ENCODE peak calls at places on chromosomes 11 and 22, in eight cellular contexts. Q is HCT116, J is colonic mucosa, G is AG09319, N is D721Med, O is IMR-90, X is thoracic aorta, D is cardiac muscle cell. T is an unnamed sample.

GRCh38 chr11:94201004-94201465 is 72.4 kb downstream of the PANX1 start:
- DNase-seq in G (peak), Q (no peak), O (peak), X (no peak), J (no peak), N (no peak), D (no peak), T (peak)

GRCh38 chr11:66073669-66074068 is 3.6 kb downstream of the PACS1 start:
- DNase-seq in Q (no peak), X (no peak), N (no peak), O (no peak), D (no peak), G (no peak), J (no peak), T (no peak)

GRCh38 chr11:60816590-60817157 is 25.2 kb upstream of the CCDC86 start:
- DNase-seq in X (no peak), G (no peak), N (no peak), Q (no peak), D (no peak), O (no peak), J (no peak), T (no peak)

GRCh38 chr11:12053606-12054361 is 45.4 kb upstream of the DKK3 start:
- DNase-seq in D (no peak), G (peak), X (no peak), J (no peak), Q (no peak), O (peak), N (no peak), T (no peak)

GRCh38 chr11:101003468-101003867 is 126.1 kb downstream of the PGR start:
- DNase-seq in G (no peak), Q (peak), N (no peak), D (no peak), O (no peak), X (no peak), J (no peak), T (no peak)

GRCh38 chr22:26656896-26657851 is at the start of gene MIAT:
- DNase-seq in J (peak), Q (no peak), D (no peak), G (no peak), N (peak), O (peak), X (no peak), T (no peak)

GRCh38 chr11:22431074-22431473 is 92.9 kb downstream of the SLC17A6 start:
- DNase-seq in O (no peak), N (no peak), Q (no peak), G (no peak), X (no peak), D (no peak), J (no peak), T (no peak)

GRCh38 chr11:112968988-112969714 is 7.9 kb downstream of the NCAM1 start:
- DNase-seq in D (no peak), O (no peak), G (no peak), X (no peak), N (no peak), Q (no peak), J (no peak), T (no peak)

GRCh38 chr11:121964591-121964990 is 151.4 kb downstream of the BLID start:
- DNase-seq in X (no peak), D (no peak), N (no peak), O (peak), Q (no peak), G (no peak), J (no peak), T (peak)

GRCh38 chr11:61091373-61092279 is 10.7 kb upstream of the CD5 start:
- DNase-seq in J (no peak), X (no peak), N (no peak), G (no peak), O (peak), D (peak), Q (no peak), T (no peak)

GRCh38 chr11:9150501-9150900 is 59.1 kb upstream of the SCUBE2 start:
- DNase-seq in J (no peak), G (peak), O (peak), N (no peak), D (no peak), X (no peak), Q (no peak), T (peak)

GRCh38 chr22:44329179-44329796 is 16.5 kb upstream of the SHISAL1 start:
- DNase-seq in J (no peak), O (peak), N (no peak), D (no peak), Q (no peak), G (no peak), X (no peak), T (no peak)

GRCh38 chr11:92628401-92629292 is 340.8 kb upstream of the MTNR1B start:
- DNase-seq in N (no peak), X (no peak), G (no peak), O (peak), Q (no peak), J (no peak), D (no peak), T (peak)

GRCh38 chr22:37557321-37558001 is 2.8 kb upstream of the CDC42EP1 start:
- DNase-seq in Q (no peak), N (no peak), J (no peak), D (no peak), X (no peak), O (no peak), G (no peak), T (no peak)

GRCh38 chr22:39518124-39518786 is 2.1 kb upstream of the ATF4 start:
- DNase-seq in X (no peak), N (no peak), O (peak), D (no peak), Q (no peak), G (no peak), J (no peak), T (no peak)

GRCh38 chr11:72641900-72642814 is 32.1 kb downstream of the PDE2A start:
- DNase-seq in X (no peak), G (no peak), J (peak), N (peak), D (peak), O (no peak), Q (no peak), T (no peak)

GRCh38 chr11:22703040-22703439 is 36.6 kb downstream of the GAS2 start:
- DNase-seq in G (peak), J (peak), Q (peak), X (no peak), D (peak), O (peak), N (no peak), T (no peak)

GRCh38 chr22:48902983-48903650 is 924.6 kb downstream of the BRD1 start:
- DNase-seq in D (no peak), X (no peak), Q (no peak), J (no peak), O (no peak), N (no peak), G (no peak), T (no peak)

GRCh38 chr11:116527180-116527991 is 245.4 kb downstream of the BUD13 start:
- DNase-seq in G (no peak), Q (no peak), O (no peak), D (no peak), N (no peak), X (no peak), J (no peak), T (no peak)

GRCh38 chr11:70230840-70231710 is 28.0 kb downstream of the FADD start:
- DNase-seq in G (no peak), D (no peak), O (no peak), J (no peak), X (no peak), N (no peak), Q (no peak), T (no peak)

GRCh38 chr11:114441921-114442320 is 2.7 kb downstream of the REXO2 start:
- DNase-seq in N (no peak), O (no peak), G (no peak), Q (no peak), X (no peak), J (no peak), D (no peak), T (no peak)

GRCh38 chr11:90134420-90135003 is at the start of gene NAALAD2:
- DNase-seq in Q (no peak), G (no peak), D (peak), N (no peak), J (peak), O (peak), X (no peak), T (no peak)

GRCh38 chr11:123063396-123064267 is 1.7 kb upstream of the HSPA8 start:
- DNase-seq in N (no peak), X (no peak), D (no peak), J (peak), G (no peak), Q (no peak), O (peak), T (peak)

GRCh38 chr22:49853981-49854791 is 542 bp downstream of the ZBED4 start:
- DNase-seq in G (no peak), X (no peak), N (no peak), J (peak), Q (no peak), O (peak), D (peak), T (peak)

GRCh38 chr22:44307509-44308169 is 5.1 kb downstream of the SHISAL1 start:
- DNase-seq in G (no peak), O (peak), D (peak), Q (no peak), N (no peak), J (no peak), X (no peak), T (no peak)

GRCh38 chr22:25083414-25084166 is 116.1 kb upstream of the CRYBB3 start:
- DNase-seq in G (no peak), O (no peak), D (no peak), N (no peak), Q (no peak), J (no peak), X (no peak), T (no peak)

GRCh38 chr11:73473252-73473651 is 97.1 kb downstream of the RELT start:
- DNase-seq in O (no peak), D (no peak), X (no peak), N (no peak), G (no peak), Q (no peak), J (no peak), T (no peak)

GRCh38 chr11:97683733-97684132 is 1293.9 kb downstream of the JRKL start:
- DNase-seq in D (no peak), O (no peak), N (no peak), J (no peak), G (no peak), Q (no peak), X (no peak), T (no peak)

GRCh38 chr11:26112190-26112715 is 219.7 kb upstream of the ANO3 start:
- DNase-seq in O (no peak), Q (no peak), X (no peak), D (no peak), N (no peak), J (no peak), G (no peak), T (no peak)

GRCh38 chr22:25495286-25495685 is 69.2 kb upstream of the GRK3 start:
- DNase-seq in N (no peak), D (peak), X (no peak), Q (no peak), G (no peak), J (no peak), O (peak), T (no peak)

GRCh38 chr11:64609436-64610047 is 18.5 kb downstream of the SLC22A12 start:
- DNase-seq in G (no peak), Q (no peak), N (no peak), D (no peak), O (no peak), X (no peak), J (no peak), T (no peak)

GRCh38 chr11:27228891-27229290 is 134.1 kb downstream of the CCDC34 start:
- DNase-seq in Q (no peak), G (no peak), N (no peak), D (no peak), J (no peak), X (no peak), O (no peak), T (no peak)

GRCh38 chr11:95284057-95285052 is 53.4 kb upstream of the SESN3 start:
- DNase-seq in X (no peak), Q (no peak), D (no peak), G (no peak), J (no peak), N (no peak), O (no peak), T (no peak)

GRCh38 chr22:21657361-21658118 is 8.3 kb upstream of the PPIL2 start:
- DNase-seq in X (no peak), N (peak), O (peak), D (peak), J (peak), G (no peak), Q (peak), T (no peak)

DNA sequence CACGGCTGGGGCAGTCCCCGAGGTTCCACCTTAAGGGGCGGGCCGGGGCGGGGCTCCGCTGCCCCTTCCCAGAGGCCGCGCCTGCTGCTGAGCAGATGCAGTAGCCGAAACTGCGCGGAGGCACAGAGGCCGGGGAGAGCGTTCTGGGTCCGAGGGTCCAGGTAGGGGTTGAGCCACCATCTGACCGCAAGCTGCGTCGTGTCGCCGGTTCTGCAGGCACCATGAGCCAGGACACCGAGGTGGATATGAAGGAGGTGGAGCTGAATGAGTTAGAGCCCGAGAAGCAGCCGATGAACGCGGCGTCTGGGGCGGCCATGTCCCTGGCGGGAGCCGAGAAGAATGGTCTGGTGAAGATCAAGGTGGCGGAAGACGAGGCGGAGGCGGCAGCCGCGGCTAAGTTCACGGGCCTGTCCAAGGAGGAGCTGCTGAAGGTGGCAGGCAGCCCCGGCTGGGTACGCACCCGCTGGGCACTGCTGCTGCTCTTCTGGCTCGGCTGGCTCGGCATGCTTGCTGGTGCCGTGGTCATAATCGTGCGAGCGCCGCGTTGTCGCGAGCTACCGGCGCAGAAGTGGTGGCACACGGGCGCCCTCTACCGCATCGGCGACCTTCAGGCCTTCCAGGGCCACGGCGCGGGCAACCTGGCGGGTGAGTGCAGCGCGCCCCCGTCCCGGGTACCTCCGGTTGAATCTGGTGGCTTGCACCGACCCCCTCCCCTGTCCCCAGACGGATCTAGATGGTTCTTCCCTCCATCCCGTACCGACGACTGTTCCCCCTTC is at the start of gene SLC3A2:
- DNase-seq in Q (peak), O (peak), J (peak), D (peak), X (peak), N (peak), G (peak), T (peak)
- TF ChIP-seq CTCF in Q (peak), O (peak), J (peak), D (peak), X (peak), N (peak), G (peak), T (peak)

GRCh38 chr11:124920870-124921609 is 2.0 kb downstream of the HEPN1 start:
- DNase-seq in Q (no peak), J (peak), N (no peak), D (peak), O (peak), X (no peak), G (no peak), T (no peak)
- TF ChIP-seq CTCF in Q (no peak), J (no peak), N (no peak), D (no peak), O (peak), X (no peak), G (no peak), T (no peak)

GRCh38 chr11:74951241-74951640 is 2.2 kb downstream of the SPCS2 start:
- DNase-seq in G (no peak), X (no peak), J (no peak), N (no peak), D (no peak), Q (no peak), O (no peak), T (no peak)

GRCh38 chr11:74952752-74953151 is 3.7 kb downstream of the SPCS2 start:
- DNase-seq in Q (no peak), J (no peak), O (no peak), G (no peak), D (peak), N (no peak), X (no peak), T (no peak)

GRCh38 chr11:74956387-74956786 is 7.3 kb downstream of the SPCS2 start:
- DNase-seq in D (no peak), O (no peak), J (no peak), Q (no peak), X (no peak), N (no peak), G (no peak), T (no peak)

GRCh38 chr11:74954199-74954598 is 5.1 kb downstream of the SPCS2 start:
- DNase-seq in D (no peak), X (no peak), Q (no peak), N (no peak), O (no peak), G (no peak), J (no peak), T (no peak)

DNA sequence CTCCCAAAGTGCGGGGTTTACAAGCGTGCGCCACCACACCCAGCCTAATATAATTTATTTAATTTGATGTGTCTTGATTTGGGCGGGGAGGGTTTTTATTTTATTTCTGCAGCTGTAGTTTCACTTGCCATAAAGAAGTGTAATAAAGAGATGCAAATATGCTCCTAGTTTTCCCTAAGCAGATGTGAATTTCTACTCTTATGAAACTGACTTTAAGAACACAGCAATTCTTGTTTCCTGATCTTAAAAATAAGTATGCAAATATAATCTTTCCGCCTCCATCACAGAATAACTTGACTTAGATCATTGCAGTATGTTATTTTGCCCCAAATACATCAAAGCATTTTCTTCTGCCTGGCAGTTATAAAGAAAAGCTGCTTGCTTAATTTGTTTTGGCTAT is 4.4 kb downstream of the SPCS2 start:
- DNase-seq in J (no peak), D (no peak), O (no peak), N (no peak), Q (no peak), G (no peak), X (no peak), T (no peak)
- TF ChIP-seq CTCF in J (no peak), D (no peak), O (no peak), N (no peak), Q (no peak), G (no peak), X (no peak), T (no peak)

GRCh38 chr11:35145249-35145648 is 6.3 kb downstream of the CD44 start:
- DNase-seq in X (no peak), D (no peak), Q (no peak), O (peak), N (no peak), J (no peak), G (no peak), T (no peak)

GRCh38 chr11:35144811-35145210 is 5.8 kb downstream of the CD44 start:
- DNase-seq in N (no peak), O (peak), J (no peak), D (no peak), Q (no peak), X (no peak), G (no peak), T (no peak)

GRCh38 chr11:35143509-35144102 is 4.6 kb downstream of the CD44 start:
- DNase-seq in G (no peak), Q (no peak), J (no peak), O (no peak), N (no peak), D (no peak), X (no peak), T (no peak)

GRCh38 chr11:35142481-35143207 is 3.7 kb downstream of the CD44 start:
- DNase-seq in X (no peak), Q (no peak), G (no peak), D (no peak), J (peak), N (no peak), O (peak), T (peak)

DNA sequence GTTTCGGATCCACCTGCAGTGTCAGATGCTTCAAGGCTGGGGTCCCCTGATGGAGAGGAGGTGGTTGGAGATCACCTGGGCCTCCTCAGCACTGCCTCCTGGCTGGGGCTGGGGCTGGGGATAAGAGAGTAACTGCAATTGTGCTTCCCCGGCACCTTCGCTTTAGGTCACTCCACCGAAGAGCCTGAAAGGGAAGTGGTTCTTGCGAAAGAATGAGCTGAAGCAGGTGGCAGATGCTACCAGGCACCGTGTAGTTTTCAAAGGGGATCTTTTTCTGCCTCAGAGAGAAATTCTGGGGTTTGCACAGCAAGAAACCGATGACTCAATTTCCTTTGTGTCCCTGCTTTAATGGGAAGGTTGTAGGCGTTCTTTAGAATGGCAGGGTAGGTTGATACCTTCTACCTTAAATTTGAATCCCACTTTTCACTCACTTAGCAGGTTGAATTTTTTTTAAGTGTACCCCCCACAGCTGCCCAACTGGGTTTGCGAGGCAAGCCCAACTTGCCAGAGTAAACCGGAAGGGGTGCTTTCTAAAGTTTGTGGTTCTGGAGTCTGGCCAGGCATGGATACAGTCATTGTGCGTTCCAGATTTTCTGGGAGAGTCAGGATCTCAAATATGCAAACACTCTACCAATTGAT is 5.3 kb downstream of the CD44 start:
- DNase-seq in Q (no peak), O (peak), X (no peak), J (no peak), N (no peak), D (no peak), G (peak), T (peak)
- TF ChIP-seq CTCF in Q (no peak), O (no peak), X (no peak), J (no peak), N (no peak), D (no peak), G (no peak), T (peak)

DNA sequence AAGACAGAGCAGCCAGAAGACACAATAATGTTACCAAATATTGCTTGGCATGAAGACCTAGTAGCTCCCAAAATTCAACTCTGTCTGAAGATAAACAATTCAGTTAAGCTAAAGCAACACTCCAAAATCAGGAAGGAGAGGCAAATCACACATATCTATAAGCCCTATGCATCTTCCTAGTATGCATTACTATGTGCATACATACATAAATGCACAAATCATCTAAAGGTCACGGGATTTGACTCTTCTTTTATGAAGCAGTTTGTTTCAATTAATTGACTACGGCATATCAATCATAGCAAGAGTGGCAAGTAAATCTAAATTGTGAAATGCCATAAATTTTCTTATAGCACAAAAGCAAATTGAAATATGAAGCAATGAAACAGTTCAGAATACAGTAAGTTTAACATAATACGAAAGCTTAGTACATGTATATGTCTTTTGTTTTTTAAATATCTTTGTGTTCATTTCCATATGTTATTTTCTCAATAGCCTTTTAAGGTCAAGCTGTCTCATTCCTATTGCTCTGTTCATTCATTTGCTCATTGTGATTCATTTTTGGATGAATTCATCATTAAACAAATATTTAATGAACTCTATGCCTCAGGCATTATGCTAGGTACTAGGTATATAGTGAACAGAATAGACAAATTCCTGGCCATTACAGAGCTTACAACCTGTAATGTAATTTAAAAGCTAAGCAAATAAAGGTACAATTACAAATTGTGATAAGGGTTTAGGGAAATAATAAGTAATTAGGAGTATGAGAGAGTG is 540.4 kb downstream of the DLG2 start:
- DNase-seq in G (no peak), X (no peak), J (no peak), N (no peak), O (peak), Q (no peak), D (no peak), T (no peak)
- TF ChIP-seq CTCF in G (no peak), X (no peak), J (no peak), N (no peak), O (no peak), Q (no peak), D (no peak), T (no peak)

T was measured in HFFc6.